ENCODE peak calls at places on chromosomes 2 and 18, in four cellular contexts. J, G, O and P are unnamed samples.
A peak's percentile ranks its signal among the peaks of the same experiment; 100 is the strongest.

GRCh38 chr18:7577706-7578105 is 10.6 kb downstream of the PTPRM start:
- DNase-seq in J (no peak), G (peak; percentile 91), O (peak; percentile 96), P (peak; percentile 72)

GRCh38 chr18:23225518-23225917 is 90.2 kb downstream of the CABLES1 start:
- DNase-seq in J (no peak), G (peak; percentile 18), O (peak; percentile 91), P (peak; percentile 85)

GRCh38 chr18:2188258-2188657 is 383.0 kb downstream of the METTL4 start:
- DNase-seq in J (no peak), G (no peak), O (no peak), P (no peak)

GRCh38 chr2:130729311-130730299 is 735 bp downstream of the GPR148 start:
- DNase-seq in J (peak; percentile 64), G (no peak), O (no peak), P (no peak)

GRCh38 chr18:48013162-48013561 is 82.7 kb upstream of the SMAD2 start:
- DNase-seq in J (no peak), G (peak; percentile 73), O (no peak), P (no peak)

GRCh38 chr2:149648282-149649030 is 60.9 kb upstream of the MMADHC start:
- DNase-seq in J (no peak), G (peak; percentile 90), O (peak; percentile 98), P (peak; percentile 91)

GRCh38 chr2:238166391-238167343 is 7.9 kb downstream of the ERFE start:
- DNase-seq in J (peak; percentile 63), G (no peak), O (no peak), P (peak; percentile 72)

GRCh38 chr2:160308915-160309314 is 108.8 kb upstream of the ITGB6 start:
- DNase-seq in J (no peak), G (peak; percentile 95), O (peak; percentile 93), P (peak; percentile 83)

GRCh38 chr2:174835797-174836255 is 71.6 kb upstream of the CHRNA1 start:
- DNase-seq in J (no peak), G (peak; percentile 88), O (peak; percentile 92), P (peak; percentile 91)

GRCh38 chr2:68925298-68925885 is 27.3 kb downstream of the GKN2 start:
- DNase-seq in J (no peak), G (peak; percentile 39), O (peak; percentile 57), P (peak; percentile 55)